ENCODE peak calls at places on chromosomes 4 and X, in ten cellular contexts. Q is heart left ventricle, P is stomach, T is spleen, F is K562, W is thyroid gland, M is A549, U is breast epithelium, L is HCT116, V is esophagus squamous epithelium. G is an unnamed sample.
A peak's percentile ranks its signal among the peaks of the same experiment; 100 is the strongest.

GRCh38 chr4:72375050-72375736 is 193.8 kb downstream of the ADAMTS3 start:
- DNase-seq in Q (no peak), P (no peak), T (no peak), F (no peak), W (no peak), M (no peak), U (peak; percentile 59), L (no peak), V (no peak), G (no peak)

GRCh38 chr4:122524176-122524575 is 67.7 kb upstream of the IL2 start:
- DNase-seq in Q (no peak), P (no peak), T (no peak), F (no peak), W (no peak), M (no peak), U (no peak), L (no peak), V (no peak), G (no peak)

GRCh38 chr4:93396274-93396673 is 432.3 kb upstream of the ATOH1 start:
- DNase-seq in Q (no peak), P (no peak), T (no peak), F (no peak), W (no peak), M (no peak), U (no peak), L (peak; percentile 36), V (no peak), G (no peak)

GRCh38 chr4:54745031-54745770 is 87.4 kb downstream of the KIT start:
- DNase-seq in Q (no peak), P (no peak), T (no peak), F (no peak), W (no peak), M (no peak), U (no peak), L (no peak), V (no peak), G (no peak)

GRCh38 chrX:38347136-38347535 is 5.3 kb upstream of the OTC start:
- DNase-seq in Q (no peak), P (no peak), T (no peak), F (no peak), W (no peak), M (no peak), U (no peak), L (no peak), V (no peak), G (no peak)

GRCh38 chr4:97457253-97457652 is 686.0 kb downstream of the STPG2 start:
- DNase-seq in Q (no peak), P (no peak), T (no peak), F (no peak), W (no peak), M (no peak), U (no peak), L (no peak), V (no peak), G (no peak)

GRCh38 chr4:168811207-168811606 is 198.8 kb downstream of the CBR4 start:
- DNase-seq in Q (no peak), P (peak; percentile 37), T (no peak), F (no peak), W (peak; percentile 15), M (no peak), U (peak; percentile 52), L (no peak), V (no peak), G (no peak)

GRCh38 chr4:84778041-84778440 is 188.4 kb downstream of the WDFY3 start:
- DNase-seq in Q (no peak), P (no peak), T (no peak), F (no peak), W (no peak), M (no peak), U (no peak), L (no peak), V (no peak), G (no peak)

GRCh38 chrX:1361275-1361674 is 24.7 kb downstream of the IL3RA start:
- DNase-seq in Q (peak; percentile 11), P (no peak), T (no peak), F (no peak), W (no peak), M (no peak), U (no peak), L (no peak), V (no peak), G (no peak)

GRCh38 chr4:3179126-3179706 is 69.7 kb upstream of the MSANTD1 start:
- DNase-seq in Q (no peak), P (peak; percentile 29), T (no peak), F (no peak), W (no peak), M (no peak), U (no peak), L (no peak), V (no peak), G (no peak)

GRCh38 chr4:3178351-3178750 is 70.6 kb upstream of the MSANTD1 start:
- DNase-seq in Q (no peak), P (no peak), T (no peak), F (no peak), W (no peak), M (no peak), U (no peak), L (no peak), V (no peak), G (no peak)

GRCh38 chr4:3177905-3178304 is 71.1 kb upstream of the MSANTD1 start:
- DNase-seq in Q (no peak), P (no peak), T (no peak), F (no peak), W (no peak), M (no peak), U (no peak), L (no peak), V (no peak), G (no peak)

GRCh38 chr4:3174371-3175338 is 74.3 kb upstream of the MSANTD1 start:
- DNase-seq in Q (no peak), P (no peak), T (no peak), F (no peak), W (no peak), M (no peak), U (no peak), L (no peak), V (no peak), G (no peak)

GRCh38 chr4:3176625-3177229 is 72.2 kb upstream of the MSANTD1 start:
- DNase-seq in Q (no peak), P (no peak), T (no peak), F (no peak), W (no peak), M (no peak), U (no peak), L (no peak), V (no peak), G (no peak)
- TF ChIP-seq POLR2A in Q (no peak), P (no peak), T (no peak), F (no peak), W (no peak), M (no peak), U (no peak), L (no peak), V (no peak), G (no peak)

GRCh38 chr4:61891953-61892352 is 691.8 kb downstream of the ADGRL3 start:
- DNase-seq in Q (no peak), P (no peak), T (no peak), F (no peak), W (no peak), M (no peak), U (no peak), L (no peak), V (no peak), G (no peak)
- H3K4me3 ChIP-seq in Q (no peak overlapping the region), P (no peak overlapping the region), T (no peak overlapping the region), F (no peak overlapping the region), W (no peak overlapping the region), M (no peak overlapping the region), U (no peak overlapping the region), L (no peak overlapping the region), V (no peak overlapping the region), G (no peak overlapping the region)

GRCh38 chr4:111268769-111269414 is 646.0 kb upstream of the PITX2 start:
- DNase-seq in Q (no peak), P (no peak), T (no peak), F (no peak), W (no peak), M (no peak), U (no peak), L (no peak), V (no peak), G (no peak)

GRCh38 chr4:111266937-111267336 is 644.1 kb upstream of the PITX2 start:
- DNase-seq in Q (no peak), P (no peak), T (no peak), F (no peak), W (no peak), M (no peak), U (no peak), L (no peak), V (no peak), G (no peak)

GRCh38 chr4:111269439-111269838 is 646.6 kb upstream of the PITX2 start:
- DNase-seq in Q (no peak), P (no peak), T (no peak), F (no peak), W (no peak), M (no peak), U (no peak), L (no peak), V (no peak), G (no peak)

GRCh38 chr4:111263836-111264235 is 641.0 kb upstream of the PITX2 start:
- DNase-seq in Q (no peak), P (no peak), T (no peak), F (no peak), W (no peak), M (no peak), U (no peak), L (no peak), V (no peak), G (no peak)

DNA sequence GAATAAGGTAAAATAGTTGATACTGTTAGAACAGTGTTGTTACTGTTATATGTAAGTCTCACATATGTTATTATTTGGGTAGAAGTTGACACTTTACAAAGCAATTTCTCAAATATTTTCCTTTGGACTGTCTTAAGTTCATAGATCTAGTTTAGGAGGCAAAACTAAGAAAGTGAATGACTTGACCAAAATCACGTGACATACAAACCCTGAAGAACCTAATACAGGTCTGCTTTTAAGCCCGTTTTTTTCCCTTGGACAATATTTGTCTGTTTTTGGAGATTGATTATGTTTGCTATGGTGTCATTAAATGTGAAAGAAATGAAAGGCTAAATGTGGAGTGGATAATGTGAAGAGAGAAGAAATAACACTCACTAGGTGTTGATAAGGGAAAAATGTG is 644.9 kb upstream of the PITX2 start:
- DNase-seq in Q (no peak), P (no peak), T (no peak), F (no peak), W (no peak), M (no peak), U (no peak), L (no peak), V (no peak), G (no peak)
- TF ChIP-seq POLR2A in Q (no peak), P (no peak), T (no peak), F (no peak), W (no peak), M (no peak), U (no peak), L (no peak), V (no peak), G (no peak)

DNA sequence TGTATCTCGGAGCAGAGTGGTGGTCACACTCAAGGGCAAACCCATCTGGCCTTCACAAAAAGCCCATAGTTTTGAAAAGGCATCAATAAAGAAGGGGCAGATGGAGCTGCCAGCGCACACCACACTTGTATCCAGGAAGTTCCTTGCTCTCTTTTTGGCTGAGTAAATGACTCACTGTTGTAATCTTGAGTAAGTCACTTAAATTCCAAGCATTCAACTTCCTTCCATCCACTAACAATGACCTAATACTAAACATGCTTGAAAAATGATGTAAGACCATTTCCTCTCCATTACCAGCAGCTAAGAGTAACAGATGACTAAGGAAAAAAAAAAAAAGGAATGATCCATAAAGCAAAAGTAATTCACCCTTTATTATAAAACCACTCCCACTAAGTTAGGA is 32.4 kb upstream of the MYOZ2 start:
- DNase-seq in Q (no peak), P (no peak), T (no peak), F (no peak), W (no peak), M (peak; percentile 69), U (peak; percentile 46), L (peak; percentile 85), V (no peak), G (no peak)
- H3K4me3 ChIP-seq in Q (no peak overlapping the region), P (no peak overlapping the region), T (no peak overlapping the region), F (no peak overlapping the region), W (no peak overlapping the region), M (no peak overlapping the region), U (no peak overlapping the region), L (peak overlapping the region; percentile 18), V (no peak overlapping the region), G (no peak overlapping the region)